ENCODE peak calls at places on chromosomes 13 and 19, in four cellular contexts. One of them, this sample, is unnamed.

GRCh38 chr13:32031025-32031814 is at the start of gene FRY:
- DNase-seq in GM12878: no peak
- DNase-seq in K562: no peak
- DNase-seq in HepG2: peak; percentile 74
- DNase-seq in this sample: peak; percentile 55

GRCh38 chr19:15456441-15456840 is 6.7 kb upstream of the WIZ start:
- DNase-seq in HepG2: no peak
- DNase-seq in GM12878: no peak
- DNase-seq in K562: no peak
- DNase-seq in this sample: no peak

GRCh38 chr19:35856001-35856400 is 710 bp upstream of the KIRREL2 start:
- DNase-seq in HepG2: no peak
- DNase-seq in GM12878: no peak
- DNase-seq in K562: no peak
- DNase-seq in this sample: no peak

GRCh38 chr13:50457430-50458393 is 385.8 kb downstream of the DLEU7 start:
- DNase-seq in HepG2: no peak
- DNase-seq in GM12878: no peak
- DNase-seq in K562: no peak
- DNase-seq in this sample: no peak

GRCh38 chr19:1866693-1867358 is 3.4 kb upstream of the KLF16 start:
- DNase-seq in K562: no peak
- DNase-seq in GM12878: no peak
- DNase-seq in HepG2: no peak
- DNase-seq in this sample: no peak

GRCh38 chr19:56253737-56254136 is 18.8 kb upstream of the EDDM13 start:
- DNase-seq in K562: peak; percentile 45
- DNase-seq in GM12878: no peak
- DNase-seq in HepG2: peak; percentile 48
- DNase-seq in this sample: peak; percentile 58

GRCh38 chr19:36008336-36008978 is at the start of gene SYNE4:
- DNase-seq in HepG2: peak; percentile 77
- DNase-seq in K562: no peak
- DNase-seq in GM12878: no peak
- DNase-seq in this sample: no peak

GRCh38 chr19:55265173-55265572 is 6.4 kb upstream of the PPP6R1 start:
- DNase-seq in HepG2: no peak
- DNase-seq in GM12878: no peak
- DNase-seq in K562: no peak
- DNase-seq in this sample: no peak

GRCh38 chr13:78816154-78816553 is 157.2 kb upstream of the OBI1 start:
- DNase-seq in GM12878: no peak
- DNase-seq in K562: no peak
- DNase-seq in HepG2: no peak
- DNase-seq in this sample: no peak

GRCh38 chr13:28537149-28537548 is 42.2 kb upstream of the FLT1 start:
- DNase-seq in K562: no peak
- DNase-seq in GM12878: no peak
- DNase-seq in HepG2: no peak
- DNase-seq in this sample: no peak

GRCh38 chr19:35975608-35976214 is 19.3 kb upstream of the SDHAF1 start:
- DNase-seq in K562: peak; percentile 77
- DNase-seq in GM12878: no peak
- DNase-seq in HepG2: no peak
- DNase-seq in this sample: peak; percentile 13

GRCh38 chr19:11377237-11377636 is 2.8 kb downstream of the SWSAP1 start:
- DNase-seq in K562: peak; percentile 43
- DNase-seq in GM12878: no peak
- DNase-seq in HepG2: no peak
- DNase-seq in this sample: peak; percentile 50

GRCh38 chr19:11373885-11374448 is 499 bp upstream of the SWSAP1 start:
- DNase-seq in K562: no peak
- DNase-seq in GM12878: no peak
- DNase-seq in HepG2: no peak
- DNase-seq in this sample: no peak

GRCh38 chr19:11373166-11373884 is 1.1 kb upstream of the SWSAP1 start:
- DNase-seq in GM12878: no peak
- DNase-seq in HepG2: no peak
- DNase-seq in K562: no peak
- DNase-seq in this sample: no peak

GRCh38 chr19:11375143-11375948 is 880 bp downstream of the SWSAP1 start:
- DNase-seq in K562: no peak
- DNase-seq in GM12878: no peak
- DNase-seq in HepG2: peak; percentile 31
- DNase-seq in this sample: peak; percentile 67

DNA sequence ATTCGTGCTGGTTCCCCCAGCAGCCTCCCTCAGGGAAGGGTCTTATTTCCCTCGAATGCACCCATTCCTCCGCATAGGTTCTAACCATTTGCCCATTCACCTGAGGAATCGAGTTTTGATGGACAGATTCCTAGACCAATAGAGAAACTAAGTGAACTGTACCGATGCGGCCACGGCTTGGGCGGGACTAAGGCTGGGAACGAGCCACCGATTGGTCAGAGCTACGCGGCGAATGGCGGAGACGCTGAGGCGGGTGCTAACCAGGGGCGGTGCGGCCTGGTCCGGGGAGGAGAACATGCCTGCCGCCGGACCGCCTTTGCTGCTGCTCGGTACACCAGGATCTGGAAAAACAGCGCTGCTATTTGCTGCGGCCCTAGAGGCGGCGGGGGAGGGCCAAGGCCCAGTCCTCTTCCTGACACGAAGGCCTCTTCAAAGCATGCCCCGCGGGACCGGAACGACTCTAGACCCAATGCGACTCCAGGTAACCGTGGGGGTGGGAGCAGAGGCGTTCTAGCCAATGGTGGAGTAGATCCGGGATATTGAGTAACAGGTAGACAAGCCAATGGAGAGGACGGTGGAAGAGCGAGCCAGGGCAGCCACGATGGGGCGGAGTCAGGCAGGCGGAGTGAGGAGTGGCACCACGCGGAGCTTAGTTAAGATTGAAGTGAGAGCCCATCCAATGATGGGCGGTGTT is at the start of gene SWSAP1:
- DNase-seq in HepG2: peak; percentile 99
- DNase-seq in K562: peak; percentile 95
- DNase-seq in GM12878: peak; percentile 99
- DNase-seq in this sample: peak; percentile 100
- TF ChIP-seq POLR2A in HepG2: peak; percentile 66
- TF ChIP-seq POLR2A in K562: peak; percentile 96
- TF ChIP-seq POLR2A in GM12878: peak; percentile 95
- TF ChIP-seq POLR2A in this sample: peak; percentile 68

GRCh38 chr13:109964164-109964563 is 177.8 kb upstream of the IRS2 start:
- DNase-seq in HepG2: no peak
- DNase-seq in GM12878: no peak
- DNase-seq in K562: no peak
- DNase-seq in this sample: no peak
- H2AFZ ChIP-seq in HepG2: no peak overlapping the region
- H2AFZ ChIP-seq in GM12878: no peak overlapping the region
- H2AFZ ChIP-seq in K562: no peak overlapping the region
- H2AFZ ChIP-seq in this sample: no peak overlapping the region

GRCh38 chr19:3692141-3693029 is 7.9 kb downstream of the PIP5K1C start:
- DNase-seq in GM12878: no peak
- DNase-seq in HepG2: no peak
- DNase-seq in K562: peak; percentile 65
- DNase-seq in this sample: no peak
- TF ChIP-seq MYC in GM12878: no peak
- TF ChIP-seq MYC in HepG2: no peak
- TF ChIP-seq MYC in K562: no peak
- TF ChIP-seq MYC in this sample: no peak

GRCh38 chr19:50357178-50358100 is 8.0 kb downstream of the NAPSA start:
- DNase-seq in HepG2: peak; percentile 52
- DNase-seq in GM12878: peak; percentile 46
- DNase-seq in K562: peak; percentile 70
- DNase-seq in this sample: peak; percentile 72
- TF ChIP-seq POLR2A in HepG2: no peak
- TF ChIP-seq POLR2A in GM12878: peak; percentile 70
- TF ChIP-seq POLR2A in K562: peak; percentile 3
- TF ChIP-seq POLR2A in this sample: no peak

This sample was measured in endothelial cell of umbilical vein.